ENCODE peak calls at places on chromosome 11, in ten cellular contexts. One of them, this sample, is unnamed.

GRCh38 chr11:12330491-12331231 is 46.7 kb upstream of the PARVA start:
- DNase-seq in transverse colon: no peak
- DNase-seq in body of pancreas: no peak
- DNase-seq in right lobe of liver: no peak
- DNase-seq in Peyer's patch: no peak
- DNase-seq in spleen: no peak
- DNase-seq in thyroid gland: no peak
- DNase-seq in suprapubic skin: no peak
- DNase-seq in prostate gland: no peak
- DNase-seq in stomach: no peak
- DNase-seq in this sample: no peak

GRCh38 chr11:96072592-96072991 is 148.7 kb upstream of the MTMR2 start:
- DNase-seq in transverse colon: no peak
- DNase-seq in body of pancreas: no peak
- DNase-seq in right lobe of liver: no peak
- DNase-seq in Peyer's patch: no peak
- DNase-seq in spleen: no peak
- DNase-seq in thyroid gland: no peak
- DNase-seq in suprapubic skin: no peak
- DNase-seq in prostate gland: no peak
- DNase-seq in stomach: no peak
- DNase-seq in this sample: no peak

GRCh38 chr11:100190395-100190794 is 496.7 kb upstream of the ARHGAP42 start:
- DNase-seq in transverse colon: no peak
- DNase-seq in body of pancreas: no peak
- DNase-seq in right lobe of liver: no peak
- DNase-seq in Peyer's patch: no peak
- DNase-seq in spleen: no peak
- DNase-seq in thyroid gland: no peak
- DNase-seq in suprapubic skin: no peak
- DNase-seq in prostate gland: no peak
- DNase-seq in stomach: no peak
- DNase-seq in this sample: no peak

GRCh38 chr11:848988-849824 is 6.6 kb downstream of the TSPAN4 start:
- DNase-seq in transverse colon: no peak
- DNase-seq in body of pancreas: no peak
- DNase-seq in right lobe of liver: no peak
- DNase-seq in Peyer's patch: no peak
- DNase-seq in spleen: no peak
- DNase-seq in thyroid gland: peak
- DNase-seq in suprapubic skin: no peak
- DNase-seq in prostate gland: no peak
- DNase-seq in stomach: no peak
- DNase-seq in this sample: no peak

GRCh38 chr11:17352925-17353227 is 1.3 kb downstream of the NCR3LG1 start:
- DNase-seq in transverse colon: peak
- DNase-seq in body of pancreas: peak
- DNase-seq in right lobe of liver: no peak
- DNase-seq in Peyer's patch: peak
- DNase-seq in spleen: peak
- DNase-seq in thyroid gland: peak
- DNase-seq in suprapubic skin: no peak
- DNase-seq in prostate gland: peak
- DNase-seq in stomach: peak
- DNase-seq in this sample: peak

GRCh38 chr11:31387379-31387778 is 17.7 kb downstream of the DNAJC24 start:
- DNase-seq in transverse colon: no peak
- DNase-seq in body of pancreas: no peak
- DNase-seq in right lobe of liver: no peak
- DNase-seq in Peyer's patch: no peak
- DNase-seq in spleen: no peak
- DNase-seq in thyroid gland: no peak
- DNase-seq in suprapubic skin: no peak
- DNase-seq in prostate gland: no peak
- DNase-seq in stomach: no peak
- DNase-seq in this sample: no peak

GRCh38 chr11:88179141-88179540 is 3.9 kb upstream of the RAB38 start:
- DNase-seq in transverse colon: no peak
- DNase-seq in body of pancreas: no peak
- DNase-seq in right lobe of liver: no peak
- DNase-seq in Peyer's patch: no peak
- DNase-seq in spleen: no peak
- DNase-seq in thyroid gland: no peak
- DNase-seq in suprapubic skin: no peak
- DNase-seq in prostate gland: no peak
- DNase-seq in stomach: no peak
- DNase-seq in this sample: no peak

GRCh38 chr11:62804310-62805043 is 763 bp downstream of the NXF1 start:
- DNase-seq in transverse colon: no peak
- DNase-seq in body of pancreas: no peak
- DNase-seq in right lobe of liver: no peak
- DNase-seq in Peyer's patch: no peak
- DNase-seq in spleen: no peak
- DNase-seq in thyroid gland: peak
- DNase-seq in suprapubic skin: no peak
- DNase-seq in prostate gland: no peak
- DNase-seq in stomach: peak
- DNase-seq in this sample: peak

GRCh38 chr11:92667446-92668165 is 301.8 kb upstream of the MTNR1B start:
- DNase-seq in transverse colon: no peak
- DNase-seq in body of pancreas: no peak
- DNase-seq in right lobe of liver: no peak
- DNase-seq in Peyer's patch: no peak
- DNase-seq in spleen: no peak
- DNase-seq in thyroid gland: no peak
- DNase-seq in suprapubic skin: no peak
- DNase-seq in prostate gland: no peak
- DNase-seq in stomach: no peak
- DNase-seq in this sample: no peak

GRCh38 chr11:43243901-43244300 is 67.9 kb upstream of the API5 start:
- DNase-seq in transverse colon: no peak
- DNase-seq in body of pancreas: no peak
- DNase-seq in right lobe of liver: no peak
- DNase-seq in Peyer's patch: no peak
- DNase-seq in spleen: no peak
- DNase-seq in thyroid gland: no peak
- DNase-seq in suprapubic skin: no peak
- DNase-seq in prostate gland: no peak
- DNase-seq in stomach: no peak
- DNase-seq in this sample: no peak

GRCh38 chr11:4095509-4096230 is 1.1 kb downstream of the RRM1 start:
- DNase-seq in transverse colon: no peak
- DNase-seq in body of pancreas: no peak
- DNase-seq in right lobe of liver: no peak
- DNase-seq in Peyer's patch: no peak
- DNase-seq in spleen: no peak
- DNase-seq in thyroid gland: no peak
- DNase-seq in suprapubic skin: no peak
- DNase-seq in prostate gland: no peak
- DNase-seq in stomach: no peak
- DNase-seq in this sample: peak

GRCh38 chr11:20035375-20035700 is 124.9 kb downstream of the DBX1 start:
- DNase-seq in transverse colon: no peak
- DNase-seq in body of pancreas: no peak
- DNase-seq in right lobe of liver: no peak
- DNase-seq in Peyer's patch: no peak
- DNase-seq in spleen: no peak
- DNase-seq in thyroid gland: no peak
- DNase-seq in suprapubic skin: no peak
- DNase-seq in prostate gland: no peak
- DNase-seq in stomach: no peak
- DNase-seq in this sample: no peak

GRCh38 chr11:20032577-20033265 is 127.6 kb downstream of the DBX1 start:
- DNase-seq in transverse colon: no peak
- DNase-seq in body of pancreas: no peak
- DNase-seq in right lobe of liver: no peak
- DNase-seq in Peyer's patch: no peak
- DNase-seq in spleen: no peak
- DNase-seq in thyroid gland: no peak
- DNase-seq in suprapubic skin: no peak
- DNase-seq in prostate gland: no peak
- DNase-seq in stomach: no peak
- DNase-seq in this sample: no peak

GRCh38 chr11:20032127-20032526 is 128.1 kb downstream of the DBX1 start:
- DNase-seq in transverse colon: no peak
- DNase-seq in body of pancreas: no peak
- DNase-seq in right lobe of liver: no peak
- DNase-seq in Peyer's patch: no peak
- DNase-seq in spleen: no peak
- DNase-seq in thyroid gland: no peak
- DNase-seq in suprapubic skin: no peak
- DNase-seq in prostate gland: no peak
- DNase-seq in stomach: no peak
- DNase-seq in this sample: no peak

GRCh38 chr11:20034941-20035340 is 125.3 kb downstream of the DBX1 start:
- DNase-seq in transverse colon: no peak
- DNase-seq in body of pancreas: no peak
- DNase-seq in right lobe of liver: no peak
- DNase-seq in Peyer's patch: no peak
- DNase-seq in spleen: no peak
- DNase-seq in thyroid gland: no peak
- DNase-seq in suprapubic skin: no peak
- DNase-seq in prostate gland: no peak
- DNase-seq in stomach: no peak
- DNase-seq in this sample: no peak

DNA sequence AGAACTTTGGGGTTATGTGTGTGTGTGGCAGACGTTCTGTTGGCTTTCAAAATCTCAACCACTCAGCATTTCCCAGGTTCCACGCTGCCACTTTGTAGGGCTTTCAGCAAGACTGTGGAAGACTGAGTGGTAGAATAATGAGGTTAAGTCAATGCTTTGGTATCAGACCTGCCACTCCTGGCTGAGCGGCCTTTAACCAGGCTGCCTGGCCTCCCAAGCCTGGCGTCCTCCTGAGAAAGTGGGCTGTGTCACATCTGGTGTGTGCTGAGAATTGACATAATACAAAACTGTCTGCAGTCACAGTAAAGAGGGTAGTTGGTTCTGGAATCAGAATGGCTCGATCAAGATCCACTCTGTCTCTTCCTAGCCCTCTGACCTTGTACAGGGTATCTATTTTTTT is 126.5 kb downstream of the DBX1 start:
- DNase-seq in transverse colon: no peak
- DNase-seq in body of pancreas: peak
- DNase-seq in right lobe of liver: no peak
- DNase-seq in Peyer's patch: no peak
- DNase-seq in spleen: no peak
- DNase-seq in thyroid gland: no peak
- DNase-seq in suprapubic skin: no peak
- DNase-seq in prostate gland: no peak
- DNase-seq in stomach: no peak
- DNase-seq in this sample: no peak
- TF ChIP-seq POLR2A in transverse colon: no peak
- TF ChIP-seq POLR2A in body of pancreas: no peak
- TF ChIP-seq POLR2A in right lobe of liver: no peak
- TF ChIP-seq POLR2A in Peyer's patch: no peak
- TF ChIP-seq POLR2A in spleen: no peak
- TF ChIP-seq POLR2A in thyroid gland: no peak
- TF ChIP-seq POLR2A in suprapubic skin: no peak
- TF ChIP-seq POLR2A in prostate gland: no peak
- TF ChIP-seq POLR2A in stomach: no peak
- TF ChIP-seq POLR2A in this sample: no peak

DNA sequence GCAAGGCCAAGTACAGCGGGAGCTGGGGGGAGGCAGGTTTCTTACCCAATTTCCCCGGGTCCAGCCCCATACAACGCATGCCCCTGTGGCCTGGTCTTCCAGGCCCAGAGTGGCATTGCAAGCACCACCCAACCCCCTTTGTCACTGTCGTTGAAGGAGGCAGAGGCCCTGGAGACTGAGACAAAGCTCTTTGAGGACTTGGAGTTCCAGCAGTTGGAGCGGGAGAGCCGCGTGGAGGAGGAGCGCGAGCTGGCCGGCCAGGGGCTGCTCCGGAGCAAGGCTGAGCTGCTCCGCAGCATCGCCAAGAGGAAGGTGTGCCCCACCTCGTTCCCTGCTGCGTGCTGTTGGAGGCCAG is 27.8 kb downstream of the PHLDB1 start:
- DNase-seq in transverse colon: no peak
- DNase-seq in body of pancreas: no peak
- DNase-seq in right lobe of liver: no peak
- DNase-seq in Peyer's patch: no peak
- DNase-seq in spleen: no peak
- DNase-seq in thyroid gland: peak
- DNase-seq in suprapubic skin: no peak
- DNase-seq in prostate gland: peak
- DNase-seq in stomach: no peak
- DNase-seq in this sample: no peak
- TF ChIP-seq POLR2A in transverse colon: no peak
- TF ChIP-seq POLR2A in body of pancreas: no peak
- TF ChIP-seq POLR2A in right lobe of liver: no peak
- TF ChIP-seq POLR2A in Peyer's patch: no peak
- TF ChIP-seq POLR2A in spleen: no peak
- TF ChIP-seq POLR2A in thyroid gland: no peak
- TF ChIP-seq POLR2A in suprapubic skin: no peak
- TF ChIP-seq POLR2A in prostate gland: no peak
- TF ChIP-seq POLR2A in stomach: no peak
- TF ChIP-seq POLR2A in this sample: no peak

DNA sequence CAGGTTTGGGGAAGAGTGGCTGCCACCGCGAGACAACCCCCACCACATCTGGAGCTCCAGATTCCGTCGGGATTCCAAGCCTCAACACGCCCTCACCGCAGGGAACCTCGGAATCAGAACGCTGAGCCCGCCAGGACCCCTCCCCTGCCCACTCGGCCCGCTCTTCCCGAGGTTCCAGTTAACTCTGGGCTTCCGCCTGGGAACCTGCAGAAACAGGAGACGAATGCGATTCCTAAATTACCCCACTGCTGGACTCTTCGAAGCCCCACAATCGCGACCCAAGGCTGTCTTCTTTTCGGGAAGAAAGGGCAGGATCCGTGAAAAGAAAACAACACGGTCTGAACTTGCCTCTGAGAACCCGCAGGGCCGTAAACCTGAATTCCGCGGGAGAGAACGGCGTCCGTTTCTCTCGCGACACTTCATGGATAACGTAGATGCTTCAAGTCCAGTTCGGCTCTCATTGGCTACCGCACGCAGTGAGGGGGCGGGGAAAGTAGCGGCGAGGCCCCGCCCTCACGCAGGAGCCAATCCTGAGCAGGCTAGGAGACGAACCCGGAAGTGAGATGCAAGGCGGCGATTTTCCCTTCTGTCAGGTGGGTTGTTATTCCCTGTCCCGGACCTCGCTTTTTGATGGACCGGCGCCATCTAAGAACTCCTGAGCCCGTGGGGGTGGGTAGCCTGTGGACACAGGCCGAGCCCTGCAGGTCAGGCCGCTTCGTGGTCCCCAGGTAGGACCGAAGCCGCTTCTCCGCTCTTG is at the start of the genes ANKRD49 and MRE11:
- DNase-seq in transverse colon: peak
- DNase-seq in body of pancreas: peak
- DNase-seq in right lobe of liver: peak
- DNase-seq in Peyer's patch: peak
- DNase-seq in spleen: peak
- DNase-seq in thyroid gland: peak
- DNase-seq in suprapubic skin: peak
- DNase-seq in prostate gland: peak
- DNase-seq in stomach: peak
- DNase-seq in this sample: peak
- TF ChIP-seq POLR2A in transverse colon: peak
- TF ChIP-seq POLR2A in body of pancreas: peak
- TF ChIP-seq POLR2A in right lobe of liver: peak
- TF ChIP-seq POLR2A in Peyer's patch: peak
- TF ChIP-seq POLR2A in spleen: no peak
- TF ChIP-seq POLR2A in thyroid gland: no peak
- TF ChIP-seq POLR2A in suprapubic skin: peak
- TF ChIP-seq POLR2A in prostate gland: peak
- TF ChIP-seq POLR2A in stomach: no peak
- TF ChIP-seq POLR2A in this sample: peak

GRCh38 chr11:33774356-33775063 is at the start of gene FBXO3:
- DNase-seq in transverse colon: peak
- DNase-seq in body of pancreas: peak
- DNase-seq in right lobe of liver: peak
- DNase-seq in Peyer's patch: peak
- DNase-seq in spleen: peak
- DNase-seq in thyroid gland: peak
- DNase-seq in suprapubic skin: peak
- DNase-seq in prostate gland: peak
- DNase-seq in stomach: peak
- DNase-seq in this sample: peak
- TF ChIP-seq POLR2A in transverse colon: peak
- TF ChIP-seq POLR2A in body of pancreas: peak
- TF ChIP-seq POLR2A in right lobe of liver: peak
- TF ChIP-seq POLR2A in Peyer's patch: no peak
- TF ChIP-seq POLR2A in spleen: peak
- TF ChIP-seq POLR2A in thyroid gland: no peak
- TF ChIP-seq POLR2A in suprapubic skin: no peak
- TF ChIP-seq POLR2A in prostate gland: no peak
- TF ChIP-seq POLR2A in stomach: no peak
- TF ChIP-seq POLR2A in this sample: no peak

This sample was measured in erythroblast.